ENCODE peak calls at places on chromosomes 13 and 19, in five cellular contexts. F, L, P, A and J are unnamed samples.

GRCh38 chr19:19032420-19033175 is 719 bp downstream of the SUGP2 start:
- DNase-seq in F (peak), L (peak), P (peak), A (peak), J (peak)

GRCh38 chr13:23322353-23323336 is 110.9 kb downstream of the SACS start:
- DNase-seq in F (no peak), L (no peak), P (no peak), A (no peak), J (no peak)

GRCh38 chr13:29937836-29938235 is 87.4 kb upstream of the UBL3 start:
- DNase-seq in F (no peak), L (no peak), P (no peak), A (peak), J (no peak)

GRCh38 chr19:20479483-20479882 is 86.1 kb downstream of the ZNF737 start:
- DNase-seq in F (no peak), L (no peak), P (no peak), A (no peak), J (no peak)

GRCh38 chr19:15292847-15293582 is 39.3 kb downstream of the BRD4 start:
- DNase-seq in F (peak), L (no peak), P (no peak), A (peak), J (no peak)

GRCh38 chr19:31255863-31256600 is 93.2 kb downstream of the TSHZ3 start:
- DNase-seq in F (no peak), L (no peak), P (no peak), A (no peak), J (no peak)

GRCh38 chr19:55119053-55119452 is 1.6 kb upstream of the PPP1R12C start:
- DNase-seq in F (no peak), L (no peak), P (no peak), A (no peak), J (no peak)

GRCh38 chr13:107028751-107029150 is 460.8 kb upstream of the ARGLU1 start:
- DNase-seq in F (no peak), L (no peak), P (no peak), A (no peak), J (no peak)

GRCh38 chr13:35769812-35770211 is 293.3 kb upstream of the MAB21L1 start:
- DNase-seq in F (no peak), L (no peak), P (no peak), A (no peak), J (no peak)

GRCh38 chr19:14112809-14113385 is 4.7 kb downstream of the PRKACA start:
- DNase-seq in F (no peak), L (no peak), P (no peak), A (no peak), J (no peak)

GRCh38 chr13:98332222-98332621 is 155.2 kb upstream of the RNF113B start:
- DNase-seq in F (no peak), L (no peak), P (no peak), A (no peak), J (no peak)

GRCh38 chr19:13053761-13054604 is 48.7 kb downstream of the LYL1 start:
- DNase-seq in F (peak), L (peak), P (peak), A (no peak), J (peak)

GRCh38 chr13:39531646-39532045 is 71.3 kb downstream of the LHFPL6 start:
- DNase-seq in F (peak), L (no peak), P (no peak), A (no peak), J (peak)